ENCODE peak calls at places on chromosomes 1 and 21, in six cellular contexts. H is GM10248, E is progenitor cell of endocrine pancreas, D is breast epithelium, K is adrenal gland, G is PC-3. A is an unnamed sample.

GRCh38 chr1:245475116-245475515 is 320.3 kb downstream of the KIF26B start:
- DNase-seq in E (no peak), H (no peak), G (no peak), D (no peak), K (no peak), A (no peak)

GRCh38 chr1:243745361-243745760 is 104.7 kb downstream of the AKT3 start:
- DNase-seq in G (peak), K (no peak), E (no peak), H (no peak), D (no peak), A (no peak)

GRCh38 chr1:186749820-186750219 is 69.6 kb upstream of the PTGS2 start:
- DNase-seq in H (no peak), D (no peak), G (no peak), E (no peak), K (no peak), A (no peak)

GRCh38 chr1:1426961-1427934 is 6.2 kb upstream of the ANKRD65 start:
- DNase-seq in D (peak), G (no peak), K (no peak), E (no peak), H (peak), A (peak)

GRCh38 chr1:106678661-106679060 is 377.8 kb upstream of the PRMT6 start:
- DNase-seq in G (peak), K (no peak), H (no peak), D (no peak), E (no peak), A (no peak)

GRCh38 chr1:231019711-231020110 is 20.3 kb downstream of the FAM89A start:
- DNase-seq in E (no peak), K (no peak), D (no peak), H (no peak), G (no peak), A (no peak)

GRCh38 chr1:1293618-1294249 is 13.5 kb downstream of the SCNN1D start:
- DNase-seq in K (no peak), H (no peak), G (no peak), D (no peak), E (no peak), A (no peak)

GRCh38 chr1:109135940-109136339 is 22.0 kb downstream of the ELAPOR1 start:
- DNase-seq in G (no peak), D (no peak), E (no peak), H (no peak), K (no peak), A (no peak)

GRCh38 chr1:24536391-24536840 is 19.5 kb upstream of the NCMAP start:
- DNase-seq in H (peak), K (no peak), G (no peak), E (no peak), D (no peak), A (no peak)

GRCh38 chr1:200510228-200510623 is 100.4 kb upstream of the ZNF281 start:
- DNase-seq in H (peak), G (peak), K (peak), D (no peak), E (peak), A (peak)

GRCh38 chr1:87154351-87154750 is 174.3 kb upstream of the LMO4 start:
- DNase-seq in E (no peak), K (no peak), G (no peak), D (no peak), H (no peak), A (no peak)

GRCh38 chr1:64900916-64901315 is 65.4 kb downstream of the JAK1 start:
- DNase-seq in G (no peak), E (no peak), H (no peak), K (no peak), D (no peak), A (no peak)

GRCh38 chr1:192401832-192402231 is 85.0 kb downstream of the RGS21 start:
- DNase-seq in H (no peak), E (no peak), G (peak), D (no peak), K (no peak), A (no peak)

GRCh38 chr1:20082772-20083171 is 12.8 kb downstream of the PLA2G5 start:
- DNase-seq in G (no peak), H (no peak), D (no peak), E (no peak), K (no peak), A (no peak)

GRCh38 chr21:27206368-27206982 is 239.6 kb upstream of the ADAMTS5 start:
- DNase-seq in D (no peak), G (no peak), K (no peak), H (no peak), E (no peak), A (no peak)

GRCh38 chr1:77024500-77024899 is 157.2 kb downstream of the ST6GALNAC5 start:
- DNase-seq in G (no peak), E (no peak), D (no peak), H (no peak), K (no peak), A (no peak)

GRCh38 chr1:53069265-53069662 is 7.3 kb downstream of the PODN start:
- DNase-seq in D (no peak), E (no peak), G (no peak), K (no peak), H (no peak), A (no peak)

GRCh38 chr1:204947338-204947737 is 76.7 kb downstream of the NFASC start:
- DNase-seq in G (no peak), H (no peak), K (no peak), E (no peak), D (no peak), A (no peak)

GRCh38 chr1:108830119-108831008 is 26.5 kb downstream of the AKNAD1 start:
- DNase-seq in D (peak), H (no peak), E (no peak), K (peak), G (peak), A (no peak)

GRCh38 chr1:244316407-244316806 is 135.3 kb downstream of the ADSS2 start:
- DNase-seq in E (no peak), D (no peak), H (no peak), K (no peak), G (no peak), A (no peak)

GRCh38 chr1:9628541-9629444 is 22.7 kb upstream of the PIK3CD start:
- DNase-seq in H (peak), D (no peak), E (no peak), G (no peak), K (no peak), A (no peak)

GRCh38 chr1:13754510-13755103 is 54.6 kb downstream of the PRDM2 start:
- DNase-seq in E (no peak), K (no peak), D (no peak), H (no peak), G (peak), A (no peak)

GRCh38 chr1:223273511-223273910 is 90.5 kb downstream of the SUSD4 start:
- DNase-seq in E (no peak), H (no peak), K (no peak), G (no peak), D (no peak), A (no peak)

GRCh38 chr1:234771642-234772344 is 161.8 kb upstream of the IRF2BP2 start:
- DNase-seq in E (no peak), K (no peak), H (no peak), G (peak), D (no peak), A (no peak)

GRCh38 chr1:32349211-32349708 is 13.0 kb downstream of the FAM229A start:
- DNase-seq in D (no peak), G (no peak), E (no peak), K (peak), H (no peak), A (no peak)

GRCh38 chr1:114323959-114324825 is 170.5 kb upstream of the SYT6 start:
- DNase-seq in K (no peak), H (no peak), E (no peak), D (no peak), G (no peak), A (no peak)

GRCh38 chr1:237961710-237962109 is 71.0 kb upstream of the ZP4 start:
- DNase-seq in K (no peak), H (no peak), D (no peak), E (no peak), G (no peak), A (no peak)

GRCh38 chr1:234597894-234598293 is 12.1 kb downstream of the IRF2BP2 start:
- DNase-seq in G (peak), E (no peak), D (no peak), K (no peak), H (peak), A (no peak)

GRCh38 chr1:224769987-224770693 is 154.0 kb downstream of the CNIH3 start:
- DNase-seq in E (no peak), H (no peak), G (peak), D (no peak), K (no peak), A (no peak)

GRCh38 chr1:1906185-1907097 is 8.6 kb upstream of the CALML6 start:
- DNase-seq in E (peak), H (peak), K (peak), D (peak), G (peak), A (peak)

GRCh38 chr21:29534448-29534847 is 235.7 kb downstream of the BACH1 start:
- DNase-seq in H (no peak), G (no peak), K (no peak), E (no peak), D (no peak), A (no peak)

GRCh38 chr1:235142991-235143390 is 14.4 kb upstream of the TOMM20 start:
- DNase-seq in E (no peak), G (no peak), H (no peak), K (no peak), D (no peak), A (no peak)

GRCh38 chr21:45385549-45386050 is 19.4 kb upstream of the COL18A1 start:
- DNase-seq in K (peak), G (no peak), E (no peak), H (no peak), D (no peak), A (peak)

GRCh38 chr1:94919241-94920030 is 7.5 kb downstream of the CNN3 start:
- DNase-seq in K (no peak), G (no peak), D (no peak), H (no peak), E (no peak), A (no peak)

GRCh38 chr1:17630048-17630830 is 90.7 kb downstream of the ARHGEF10L start:
- DNase-seq in D (no peak), G (no peak), H (no peak), K (peak), E (no peak), A (no peak)

GRCh38 chr1:157862114-157863070 is 20.8 kb upstream of the CD5L start:
- DNase-seq in H (no peak), E (no peak), D (no peak), K (no peak), G (peak), A (no peak)

GRCh38 chr1:215071078-215071477 is 11.5 kb upstream of the KCNK2 start:
- DNase-seq in G (no peak), D (no peak), E (no peak), K (no peak), H (no peak), A (no peak)

GRCh38 chr1:215081566-215082531 is 688 bp upstream of the KCNK2 start:
- DNase-seq in E (no peak), G (no peak), H (no peak), K (peak), D (no peak), A (no peak)

GRCh38 chr1:215079456-215079855 is 3.1 kb upstream of the KCNK2 start:
- DNase-seq in K (no peak), E (no peak), D (no peak), G (no peak), H (no peak), A (no peak)

GRCh38 chr1:215076312-215076711 is 6.2 kb upstream of the KCNK2 start:
- DNase-seq in E (no peak), K (peak), H (peak), G (peak), D (no peak), A (no peak)
- TF ChIP-seq CTCF in E (peak), K (no peak), H (peak), G (peak), D (no peak), A (no peak)

GRCh38 chr1:179366093-179366800 is 476 bp downstream of the AXDND1 start:
- DNase-seq in K (no peak), D (no peak), G (no peak), H (peak), E (no peak), A (no peak)

GRCh38 chr1:179369751-179370341 is 4.1 kb downstream of the AXDND1 start:
- DNase-seq in K (no peak), D (no peak), G (peak), E (no peak), H (peak), A (no peak)

GRCh38 chr1:179365342-179366092 is at the start of gene AXDND1:
- DNase-seq in D (peak), K (peak), E (peak), G (peak), H (peak), A (peak)
- TF ChIP-seq CTCF in D (no peak), K (no peak), E (no peak), G (peak), H (no peak), A (no peak)

GRCh38 chr1:117568999-117569398 is 36.8 kb upstream of the TENT5C start:
- DNase-seq in H (no peak), D (no peak), G (no peak), K (no peak), E (no peak), A (no peak)
- TF ChIP-seq CTCF in H (no peak), D (no peak), G (no peak), K (no peak), E (no peak), A (no peak)

GRCh38 chr1:233294991-233295774 is at the start of gene PCNX2:
- DNase-seq in H (peak), D (no peak), K (peak), E (peak), G (peak), A (peak)
- TF ChIP-seq CTCF in H (no peak), D (no peak), K (no peak), E (no peak), G (no peak), A (no peak)

A was measured in mesothelial cell of epicardium.